ENCODE peak calls at places on chromosomes 11 and 22, in five cellular contexts. U is fibroblast of lung, T is tibial artery, F is Peyer's patch, M is endodermal cell. L is an unnamed sample. For H3K4me1, the result is how much of the 10 kb centered on the place peaks cover.

GRCh38 chr11:27296406-27296994 is 66.5 kb downstream of the CCDC34 start:
- DNase-seq in U (peak), T (no peak), F (no peak), M (no peak), L (peak)

GRCh38 chr22:32311551-32312071 is 46.1 kb upstream of the RFPL3 start:
- DNase-seq in U (no peak), T (no peak), F (peak), M (no peak), L (no peak)

GRCh38 chr11:64173616-64174355 is 7.9 kb upstream of the MACROD1 start:
- DNase-seq in U (peak), T (no peak), F (no peak), M (no peak), L (no peak)

GRCh38 chr22:26554956-26555355 is 35.0 kb downstream of the TPST2 start:
- DNase-seq in U (no peak), T (no peak), F (no peak), M (peak), L (no peak)

GRCh38 chr22:46432164-46433068 is 96.9 kb downstream of the TRMU start:
- DNase-seq in U (no peak), T (no peak), F (peak), M (no peak), L (peak)

GRCh38 chr11:128428876-128429416 is 158.4 kb downstream of the ETS1 start:
- DNase-seq in U (no peak), T (no peak), F (no peak), M (no peak), L (no peak)

GRCh38 chr11:47886096-47886495 is 37.9 kb upstream of the NUP160 start:
- DNase-seq in U (peak), T (peak), F (peak), M (no peak), L (no peak)

GRCh38 chr11:104570088-104570701 is 328.1 kb downstream of the CASP12 start:
- DNase-seq in U (peak), T (no peak), F (no peak), M (no peak), L (no peak)

GRCh38 chr11:131408011-131408640 is 37.7 kb downstream of the NTM start:
- DNase-seq in U (peak), T (peak), F (peak), M (peak), L (no peak)

GRCh38 chr11:112656772-112657428 is 304.3 kb upstream of the NCAM1 start:
- DNase-seq in U (peak), T (no peak), F (no peak), M (no peak), L (no peak)

GRCh38 chr11:22778642-22779041 is 51.0 kb downstream of the SVIP start:
- DNase-seq in U (no peak), T (no peak), F (no peak), M (no peak), L (no peak)
- H3K4me1 ChIP-seq in U (under half), T (under half), F (under half), M (under half), L (under half)

GRCh38 chr11:75506827-75507226 is 18.9 kb downstream of the GDPD5 start:
- DNase-seq in U (no peak), T (no peak), F (no peak), M (no peak), L (no peak)
- TF ChIP-seq CTCF in U (no peak), T (no peak), F (no peak), M (no peak), L (no peak)

GRCh38 chr11:12287374-12288211 is 89.8 kb upstream of the PARVA start:
- DNase-seq in U (peak), T (peak), F (no peak), M (peak), L (no peak)
- H3K4me1 ChIP-seq in U (under half), T (under half), F (under half), M (under half), L (under half)

DNA sequence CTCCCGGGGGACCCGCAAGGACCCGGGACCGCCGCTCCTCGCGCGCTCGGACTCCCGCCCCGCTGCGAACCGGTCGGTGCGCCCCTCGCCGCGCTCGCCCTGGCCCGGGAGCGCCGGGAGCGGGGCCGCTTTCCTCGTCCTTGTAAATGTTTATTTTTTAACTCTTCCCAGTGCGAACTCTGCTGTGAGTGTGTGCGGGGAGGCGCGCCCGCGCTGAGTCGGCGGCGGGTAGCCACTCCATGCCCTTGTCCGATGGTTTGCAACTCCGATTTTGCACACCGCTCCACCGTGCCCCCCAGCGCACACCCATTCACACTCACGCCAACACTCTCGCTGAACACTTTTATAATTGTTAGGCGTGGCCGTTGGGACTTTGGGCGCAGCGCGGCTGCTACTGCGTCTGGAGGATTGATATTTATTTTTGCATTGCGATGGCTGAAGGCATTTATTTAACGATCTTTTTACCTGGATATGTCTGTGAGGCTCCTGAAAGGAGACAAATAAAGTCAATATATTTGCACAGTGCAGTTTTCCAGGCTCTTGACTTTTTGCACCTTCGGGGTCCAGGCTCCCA is 1.0 kb downstream of the C11orf96 start:
- DNase-seq in U (peak), T (no peak), F (peak), M (peak), L (no peak)
- TF ChIP-seq CTCF in U (no peak), T (no peak), F (no peak), M (no peak), L (no peak)

GRCh38 chr11:94780432-94780831 is 12.3 kb downstream of the AMOTL1 start:
- DNase-seq in U (no peak), T (no peak), F (no peak), M (no peak), L (no peak)
- H3K4me1 ChIP-seq in U (under half), T (half or more), F (under half), M (under half), L (under half)

DNA sequence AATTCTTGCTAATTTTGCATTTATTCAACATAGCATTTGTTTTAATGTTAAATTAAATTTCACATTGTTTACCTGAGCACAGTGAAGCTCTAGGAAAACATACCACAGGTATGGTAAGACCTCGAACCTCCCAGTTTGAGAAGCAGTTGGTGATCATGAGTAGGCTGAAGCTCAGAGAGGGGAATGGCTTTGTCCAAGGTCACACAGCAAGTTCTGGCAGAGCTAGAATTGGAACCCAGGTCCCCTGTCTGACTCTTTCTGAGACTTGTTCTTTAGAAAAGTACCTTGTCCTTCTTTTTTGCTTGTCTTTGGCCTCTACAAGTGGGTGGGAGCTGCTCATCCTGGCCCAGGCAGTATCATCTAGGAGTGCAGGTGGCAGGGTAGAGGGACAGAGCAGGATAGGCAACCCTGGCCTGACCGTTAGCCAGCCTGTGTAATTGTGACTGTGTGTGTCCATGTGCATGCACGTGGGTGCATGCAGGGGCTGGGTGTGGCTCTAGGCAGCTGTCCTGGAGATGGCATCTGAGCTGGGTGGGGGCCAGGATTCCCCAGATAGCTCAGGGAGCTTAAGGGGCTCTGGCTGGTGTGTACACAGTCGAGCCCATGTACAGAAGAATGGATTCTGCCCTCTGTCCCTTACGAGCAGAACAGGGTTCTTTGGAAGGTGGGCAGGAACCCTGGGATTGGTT is 21.6 kb downstream of the PHLDB1 start:
- DNase-seq in U (no peak), T (no peak), F (no peak), M (no peak), L (peak)
- TF ChIP-seq CTCF in U (no peak), T (no peak), F (no peak), M (no peak), L (no peak)

DNA sequence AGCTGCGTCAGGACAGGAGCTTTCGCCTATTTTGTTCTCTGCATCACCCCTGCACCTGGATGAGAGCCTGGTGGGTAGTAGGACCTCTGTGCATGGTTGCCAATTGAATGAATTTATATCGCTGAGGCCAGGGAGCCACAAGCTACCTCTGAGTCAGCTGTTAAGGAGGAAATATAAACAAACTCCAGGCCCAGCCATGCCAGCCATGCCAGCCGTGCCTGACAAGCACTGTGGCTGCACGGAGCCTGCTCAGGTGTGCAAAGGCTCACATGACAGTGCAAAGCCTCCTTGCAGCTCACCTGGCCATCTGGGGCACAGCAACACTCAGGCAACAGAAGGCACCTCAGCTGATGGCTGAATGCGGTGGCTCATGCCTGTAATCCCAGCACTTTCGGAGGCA is 33.7 kb upstream of the LINC01488 start:
- DNase-seq in U (no peak), T (no peak), F (no peak), M (no peak), L (peak)
- H3K4me1 ChIP-seq in U (under half), T (under half), F (under half), M (under half), L (under half)

DNA sequence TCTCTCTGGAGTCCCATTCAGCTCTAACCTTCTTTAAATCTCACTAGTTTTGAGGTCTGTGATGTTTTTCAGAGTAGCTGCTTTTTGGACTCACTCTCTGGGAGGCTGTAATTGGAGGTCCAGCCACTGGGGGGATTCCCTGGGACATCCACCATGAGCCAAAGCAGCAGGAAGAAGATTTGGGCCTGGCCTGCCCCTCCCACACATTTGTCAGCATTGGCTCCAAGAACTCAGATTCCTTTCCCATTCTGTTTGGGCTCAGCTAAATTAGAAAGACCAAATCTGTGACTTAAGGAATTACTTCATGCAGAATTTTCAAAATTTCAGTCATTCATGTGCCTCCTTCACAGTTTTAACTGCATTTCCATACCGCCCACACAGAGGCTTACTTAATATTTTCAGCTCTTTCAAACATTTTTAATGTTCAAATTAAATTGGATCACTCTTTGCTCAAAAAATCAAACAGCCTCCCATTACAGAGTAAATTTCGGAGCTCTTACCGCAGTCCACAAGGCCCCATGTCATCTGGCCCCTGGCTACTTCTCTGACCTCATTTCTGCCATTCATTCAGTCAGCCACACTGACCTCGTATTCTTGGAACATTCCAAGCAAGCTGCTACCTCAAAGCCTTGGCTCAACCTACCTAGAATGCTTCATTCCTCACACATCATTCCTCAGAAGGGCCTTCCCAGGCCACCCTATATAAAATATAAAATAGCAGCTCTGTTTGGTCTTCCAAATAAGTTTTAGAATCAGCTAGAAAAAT is 54.5 kb upstream of the RRAS2 start:
- DNase-seq in U (peak), T (peak), F (no peak), M (peak), L (no peak)
- TF ChIP-seq CTCF in U (peak), T (peak), F (no peak), M (peak), L (no peak)